ENCODE peak calls at places on chromosome 14, in eight cellular contexts. One of them, this sample, is unnamed.
A peak's percentile ranks its signal among the peaks of the same experiment; 100 is the strongest.

GRCh38 chr14:22848391-22849164 is 12.2 kb downstream of the MMP14 start:
- DNase-seq in Peyer's patch: peak; percentile 57
- DNase-seq in MM.1S: no peak
- DNase-seq in CD8-positive, alpha-beta memory T cell: no peak
- DNase-seq in mesendoderm: peak; percentile 68
- DNase-seq in neural progenitor cell: peak; percentile 23
- DNase-seq in left lung: peak; percentile 75
- DNase-seq in H1: no peak
- DNase-seq in this sample: peak; percentile 78

GRCh38 chr14:76313303-76313702 is 62.6 kb upstream of the ESRRB start:
- DNase-seq in left lung: no peak
- DNase-seq in H1: no peak
- DNase-seq in MM.1S: no peak
- DNase-seq in neural progenitor cell: no peak
- DNase-seq in Peyer's patch: no peak
- DNase-seq in CD8-positive, alpha-beta memory T cell: no peak
- DNase-seq in mesendoderm: peak; percentile 16
- DNase-seq in this sample: peak; percentile 25

GRCh38 chr14:67940894-67941455 is 121.4 kb downstream of the RAD51B start:
- DNase-seq in H1: no peak
- DNase-seq in left lung: no peak
- DNase-seq in CD8-positive, alpha-beta memory T cell: no peak
- DNase-seq in MM.1S: no peak
- DNase-seq in mesendoderm: no peak
- DNase-seq in neural progenitor cell: peak; percentile 44
- DNase-seq in Peyer's patch: no peak
- DNase-seq in this sample: no peak

GRCh38 chr14:99784508-99784907 is 8.7 kb upstream of the EML1 start:
- DNase-seq in CD8-positive, alpha-beta memory T cell: no peak
- DNase-seq in MM.1S: no peak
- DNase-seq in H1: no peak
- DNase-seq in left lung: no peak
- DNase-seq in Peyer's patch: peak; percentile 72
- DNase-seq in mesendoderm: peak; percentile 98
- DNase-seq in neural progenitor cell: no peak
- DNase-seq in this sample: no peak

GRCh38 chr14:75025876-75026275 is 23.2 kb downstream of the EIF2B2 start:
- DNase-seq in neural progenitor cell: no peak
- DNase-seq in H1: no peak
- DNase-seq in Peyer's patch: no peak
- DNase-seq in CD8-positive, alpha-beta memory T cell: no peak
- DNase-seq in mesendoderm: no peak
- DNase-seq in MM.1S: no peak
- DNase-seq in left lung: no peak
- DNase-seq in this sample: no peak

GRCh38 chr14:75539562-75540478 is 17.6 kb downstream of the BATF start:
- DNase-seq in Peyer's patch: no peak
- DNase-seq in CD8-positive, alpha-beta memory T cell: peak; percentile 28
- DNase-seq in MM.1S: no peak
- DNase-seq in left lung: no peak
- DNase-seq in H1: no peak
- DNase-seq in neural progenitor cell: no peak
- DNase-seq in mesendoderm: no peak
- DNase-seq in this sample: peak; percentile 83

GRCh38 chr14:90979451-90979850 is 81.0 kb downstream of the RPS6KA5 start:
- DNase-seq in MM.1S: no peak
- DNase-seq in left lung: no peak
- DNase-seq in H1: no peak
- DNase-seq in neural progenitor cell: peak; percentile 9
- DNase-seq in CD8-positive, alpha-beta memory T cell: no peak
- DNase-seq in Peyer's patch: no peak
- DNase-seq in mesendoderm: no peak
- DNase-seq in this sample: no peak

GRCh38 chr14:86357119-86357518 is 827.2 kb downstream of the FLRT2 start:
- DNase-seq in mesendoderm: no peak
- DNase-seq in left lung: no peak
- DNase-seq in CD8-positive, alpha-beta memory T cell: no peak
- DNase-seq in neural progenitor cell: no peak
- DNase-seq in H1: no peak
- DNase-seq in MM.1S: no peak
- DNase-seq in Peyer's patch: no peak
- DNase-seq in this sample: no peak

GRCh38 chr14:67955241-67955640 is 135.7 kb downstream of the RAD51B start:
- DNase-seq in Peyer's patch: no peak
- DNase-seq in neural progenitor cell: no peak
- DNase-seq in CD8-positive, alpha-beta memory T cell: no peak
- DNase-seq in H1: no peak
- DNase-seq in mesendoderm: no peak
- DNase-seq in MM.1S: no peak
- DNase-seq in left lung: no peak
- DNase-seq in this sample: no peak

GRCh38 chr14:75595211-75595610 is 16.8 kb downstream of the FLVCR2 start:
- DNase-seq in left lung: no peak
- DNase-seq in MM.1S: no peak
- DNase-seq in Peyer's patch: no peak
- DNase-seq in H1: no peak
- DNase-seq in neural progenitor cell: no peak
- DNase-seq in mesendoderm: no peak
- DNase-seq in CD8-positive, alpha-beta memory T cell: no peak
- DNase-seq in this sample: no peak

GRCh38 chr14:79515158-79515557 is 696.1 kb downstream of the DIO2 start:
- DNase-seq in neural progenitor cell: no peak
- DNase-seq in mesendoderm: no peak
- DNase-seq in H1: no peak
- DNase-seq in MM.1S: no peak
- DNase-seq in CD8-positive, alpha-beta memory T cell: no peak
- DNase-seq in left lung: no peak
- DNase-seq in Peyer's patch: no peak
- DNase-seq in this sample: no peak

GRCh38 chr14:49679271-49679670 is 8.7 kb downstream of the POLE2 start:
- DNase-seq in left lung: no peak
- DNase-seq in mesendoderm: no peak
- DNase-seq in H1: no peak
- DNase-seq in MM.1S: no peak
- DNase-seq in neural progenitor cell: no peak
- DNase-seq in Peyer's patch: no peak
- DNase-seq in CD8-positive, alpha-beta memory T cell: no peak
- DNase-seq in this sample: no peak

GRCh38 chr14:77511486-77512162 is 13.0 kb upstream of the ISM2 start:
- DNase-seq in mesendoderm: no peak
- DNase-seq in neural progenitor cell: no peak
- DNase-seq in MM.1S: no peak
- DNase-seq in CD8-positive, alpha-beta memory T cell: no peak
- DNase-seq in H1: no peak
- DNase-seq in left lung: no peak
- DNase-seq in Peyer's patch: no peak
- DNase-seq in this sample: no peak

GRCh38 chr14:65286443-65286842 is 126.1 kb upstream of the FUT8 start:
- DNase-seq in mesendoderm: no peak
- DNase-seq in neural progenitor cell: no peak
- DNase-seq in Peyer's patch: no peak
- DNase-seq in MM.1S: peak; percentile 43
- DNase-seq in CD8-positive, alpha-beta memory T cell: no peak
- DNase-seq in left lung: no peak
- DNase-seq in H1: no peak
- DNase-seq in this sample: no peak

GRCh38 chr14:64786296-64787149 is 82.3 kb downstream of the PLEKHG3 start:
- DNase-seq in Peyer's patch: no peak
- DNase-seq in H1: no peak
- DNase-seq in CD8-positive, alpha-beta memory T cell: no peak
- DNase-seq in neural progenitor cell: no peak
- DNase-seq in left lung: no peak
- DNase-seq in MM.1S: no peak
- DNase-seq in mesendoderm: no peak
- DNase-seq in this sample: no peak

DNA sequence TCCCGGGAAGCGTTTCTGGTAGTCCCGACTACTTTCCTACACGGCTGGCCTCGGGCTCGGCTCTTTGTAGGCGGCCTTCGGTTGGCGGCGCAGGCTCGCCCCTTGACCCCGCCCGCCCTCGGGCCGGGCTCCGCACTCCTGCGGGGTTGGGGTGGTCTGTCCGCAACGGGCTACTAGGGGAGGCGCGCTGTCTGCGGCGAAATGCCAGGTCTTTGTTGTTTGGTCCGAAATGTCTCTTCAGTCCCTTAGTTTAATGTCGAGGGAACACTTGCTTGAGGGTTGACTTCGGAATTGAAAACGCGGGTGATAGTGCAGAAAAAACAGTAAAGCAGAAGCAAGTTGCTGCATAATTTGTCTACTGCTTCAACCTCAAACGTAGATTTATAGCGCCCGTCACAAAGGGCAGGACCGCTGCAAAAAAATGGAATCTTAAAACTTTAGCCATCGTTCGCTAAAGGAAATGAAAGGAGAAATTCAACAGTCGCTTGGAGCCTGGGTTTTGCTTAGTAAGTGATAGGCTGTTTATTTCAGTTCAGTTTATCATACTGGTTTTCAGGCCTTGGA is 376 bp downstream of the JKAMP start:
- DNase-seq in CD8-positive, alpha-beta memory T cell: no peak
- DNase-seq in mesendoderm: no peak
- DNase-seq in Peyer's patch: no peak
- DNase-seq in H1: no peak
- DNase-seq in MM.1S: peak; percentile 21
- DNase-seq in neural progenitor cell: no peak
- DNase-seq in left lung: no peak
- DNase-seq in this sample: no peak
- H3K4me3 ChIP-seq in CD8-positive, alpha-beta memory T cell: peak overlapping the region; percentile 87
- H3K4me3 ChIP-seq in mesendoderm: peak overlapping the region; percentile 98
- H3K4me3 ChIP-seq in Peyer's patch: peak overlapping the region; percentile 75
- H3K4me3 ChIP-seq in H1: peak overlapping the region; percentile 90
- H3K4me3 ChIP-seq in MM.1S: peak overlapping the region; percentile 88
- H3K4me3 ChIP-seq in neural progenitor cell: peak overlapping the region; percentile 74
- H3K4me3 ChIP-seq in left lung: peak overlapping the region; percentile 94
- H3K4me3 ChIP-seq in this sample: peak overlapping the region; percentile 83

GRCh38 chr14:105386581-105387529 is 11.5 kb upstream of the TEX22 start:
- DNase-seq in Peyer's patch: no peak
- DNase-seq in left lung: no peak
- DNase-seq in MM.1S: no peak
- DNase-seq in CD8-positive, alpha-beta memory T cell: no peak
- DNase-seq in H1: no peak
- DNase-seq in mesendoderm: no peak
- DNase-seq in neural progenitor cell: no peak
- DNase-seq in this sample: no peak
- H3K36me3 ChIP-seq in Peyer's patch: no peaks in the 10 kb centered on the region
- H3K36me3 ChIP-seq in left lung: peaks cover 60% of the 10 kb centered on the region
- H3K36me3 ChIP-seq in MM.1S: no peaks in the 10 kb centered on the region
- H3K36me3 ChIP-seq in CD8-positive, alpha-beta memory T cell: no peaks in the 10 kb centered on the region
- H3K36me3 ChIP-seq in H1: peaks cover 13% of the 10 kb centered on the region
- H3K36me3 ChIP-seq in mesendoderm: no peaks in the 10 kb centered on the region
- H3K36me3 ChIP-seq in neural progenitor cell: no peaks in the 10 kb centered on the region
- H3K36me3 ChIP-seq in this sample: peaks cover 4% of the 10 kb centered on the region

GRCh38 chr14:70152081-70152480 is 36.7 kb downstream of the SLC8A3 start:
- DNase-seq in mesendoderm: no peak
- DNase-seq in left lung: no peak
- DNase-seq in H1: no peak
- DNase-seq in Peyer's patch: no peak
- DNase-seq in neural progenitor cell: no peak
- DNase-seq in CD8-positive, alpha-beta memory T cell: no peak
- DNase-seq in MM.1S: no peak
- DNase-seq in this sample: no peak

GRCh38 chr14:70149766-70150165 is 39.0 kb downstream of the SLC8A3 start:
- DNase-seq in MM.1S: no peak
- DNase-seq in H1: no peak
- DNase-seq in mesendoderm: no peak
- DNase-seq in CD8-positive, alpha-beta memory T cell: no peak
- DNase-seq in neural progenitor cell: no peak
- DNase-seq in Peyer's patch: no peak
- DNase-seq in left lung: no peak
- DNase-seq in this sample: no peak

GRCh38 chr14:70143306-70143705 is 45.4 kb downstream of the SLC8A3 start:
- DNase-seq in H1: no peak
- DNase-seq in neural progenitor cell: no peak
- DNase-seq in Peyer's patch: no peak
- DNase-seq in CD8-positive, alpha-beta memory T cell: no peak
- DNase-seq in left lung: no peak
- DNase-seq in mesendoderm: peak; percentile 63
- DNase-seq in MM.1S: no peak
- DNase-seq in this sample: no peak

GRCh38 chr14:70152704-70153103 is 36.0 kb downstream of the SLC8A3 start:
- DNase-seq in MM.1S: no peak
- DNase-seq in mesendoderm: peak; percentile 17
- DNase-seq in left lung: no peak
- DNase-seq in H1: no peak
- DNase-seq in Peyer's patch: no peak
- DNase-seq in neural progenitor cell: peak; percentile 52
- DNase-seq in CD8-positive, alpha-beta memory T cell: no peak
- DNase-seq in this sample: no peak

DNA sequence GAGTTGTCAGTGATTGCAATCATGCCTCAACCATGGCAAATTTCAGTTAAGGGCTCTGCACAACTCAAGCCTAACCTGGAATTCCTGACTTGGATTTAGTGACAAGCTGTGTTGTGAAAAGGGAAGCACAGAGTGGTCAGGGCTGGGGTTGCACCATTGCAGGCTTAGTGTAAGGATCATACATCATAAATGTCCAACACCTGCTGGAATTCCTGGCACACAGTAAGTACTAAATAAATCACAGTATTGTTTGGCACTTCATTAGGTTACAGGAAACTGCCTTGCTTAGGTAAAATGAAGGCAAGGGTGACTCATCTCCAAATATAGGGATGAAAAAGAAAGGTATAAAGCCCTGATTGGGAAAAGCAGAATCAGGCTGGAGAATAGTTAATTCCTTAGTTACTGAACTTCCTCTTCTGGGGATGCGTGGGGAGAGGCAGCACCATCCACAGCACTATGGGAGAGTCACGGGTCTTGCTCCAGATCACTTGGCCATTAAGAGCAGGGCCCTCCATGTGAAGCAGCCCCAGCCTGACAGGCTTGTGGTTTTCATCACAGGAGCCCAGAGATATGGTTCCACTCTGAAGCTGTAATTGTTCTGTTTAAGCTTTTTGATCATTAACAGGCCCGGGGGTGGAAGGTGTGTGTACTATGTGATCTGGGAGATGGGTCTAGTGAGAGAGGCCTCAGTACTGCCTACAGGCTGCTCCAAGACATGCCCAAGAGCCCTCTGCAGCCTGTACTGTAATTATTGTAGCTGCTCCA is 39.7 kb downstream of the SLC8A3 start:
- DNase-seq in left lung: no peak
- DNase-seq in neural progenitor cell: no peak
- DNase-seq in mesendoderm: no peak
- DNase-seq in H1: no peak
- DNase-seq in CD8-positive, alpha-beta memory T cell: no peak
- DNase-seq in Peyer's patch: no peak
- DNase-seq in MM.1S: no peak
- DNase-seq in this sample: no peak
- H3K27me3 ChIP-seq in left lung: peaks cover 20% of the 10 kb centered on the region
- H3K27me3 ChIP-seq in neural progenitor cell: peaks cover 22% of the 10 kb centered on the region
- H3K27me3 ChIP-seq in mesendoderm: no peaks in the 10 kb centered on the region
- H3K27me3 ChIP-seq in H1: no peaks in the 10 kb centered on the region
- H3K27me3 ChIP-seq in CD8-positive, alpha-beta memory T cell: no peaks in the 10 kb centered on the region
- H3K27me3 ChIP-seq in Peyer's patch: no peaks in the 10 kb centered on the region
- H3K27me3 ChIP-seq in MM.1S: no peaks in the 10 kb centered on the region
- H3K27me3 ChIP-seq in this sample: no peaks in the 10 kb centered on the region

DNA sequence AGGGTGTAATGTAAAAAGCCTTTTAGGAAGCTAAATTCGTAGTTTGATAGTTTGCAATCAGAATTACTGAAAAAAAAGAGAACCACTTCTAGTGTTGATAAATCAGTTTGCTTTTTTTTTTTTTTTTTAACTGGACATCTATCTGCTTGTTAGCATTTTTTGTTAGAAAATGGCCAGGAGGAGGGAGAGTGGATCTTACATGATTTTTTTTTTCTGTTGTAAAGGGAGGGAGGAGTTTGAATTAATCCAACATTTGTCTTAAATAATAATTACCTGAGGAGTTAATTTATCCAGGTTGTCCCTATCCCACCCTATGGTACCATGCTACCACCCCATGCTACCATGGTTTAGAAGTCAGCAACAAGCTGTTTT is 1.2 kb downstream of the FBXO34 start:
- DNase-seq in H1: no peak
- DNase-seq in Peyer's patch: no peak
- DNase-seq in left lung: no peak
- DNase-seq in neural progenitor cell: no peak
- DNase-seq in CD8-positive, alpha-beta memory T cell: no peak
- DNase-seq in MM.1S: no peak
- DNase-seq in mesendoderm: no peak
- DNase-seq in this sample: no peak
- H3K4me3 ChIP-seq in H1: peak overlapping the region; percentile 91
- H3K4me3 ChIP-seq in Peyer's patch: peak overlapping the region; percentile 91
- H3K4me3 ChIP-seq in left lung: peak overlapping the region; percentile 89
- H3K4me3 ChIP-seq in neural progenitor cell: peak overlapping the region; percentile 89
- H3K4me3 ChIP-seq in CD8-positive, alpha-beta memory T cell: peak overlapping the region; percentile 94
- H3K4me3 ChIP-seq in MM.1S: peak overlapping the region; percentile 87
- H3K4me3 ChIP-seq in mesendoderm: peak overlapping the region; percentile 88
- H3K4me3 ChIP-seq in this sample: peak overlapping the region; percentile 98